ENCODE peak calls at places on chromosomes 2 and 18, in ten cellular contexts. D is tibial artery, I is cardiac muscle cell, S is heart left ventricle, N is bronchial epithelial cell, X is A549, Z is uterus, F is fibroblast of pulmonary artery, L is AG04449, G is heart right ventricle. V is an unnamed sample.

GRCh38 chr2:88854528-88854927 is 163.1 kb downstream of the RPIA start:
- DNase-seq in Z (no peak), L (no peak), N (no peak), X (no peak), D (no peak), F (no peak), G (no peak), S (no peak), I (no peak), V (no peak)

GRCh38 chr2:204576580-204576979 is 31.3 kb downstream of the PARD3B start:
- DNase-seq in F (no peak), N (no peak), Z (no peak), X (no peak), D (no peak), L (no peak), G (no peak), S (no peak), I (no peak), V (no peak)

GRCh38 chr2:942775-943460 is 7.7 kb upstream of the SNTG2 start:
- DNase-seq in S (no peak), F (no peak), L (no peak), N (no peak), I (no peak), Z (no peak), D (no peak), G (no peak), X (no peak), V (no peak)

GRCh38 chr2:230847883-230848388 is 16.8 kb upstream of the ITM2C start:
- DNase-seq in Z (peak), N (peak), I (peak), S (peak), X (peak), D (peak), L (peak), G (peak), F (peak), V (peak)

GRCh38 chr2:214492152-214492551 is 81.3 kb downstream of the VWC2L start:
- DNase-seq in F (no peak), S (no peak), G (no peak), X (no peak), L (no peak), N (no peak), I (no peak), Z (no peak), D (no peak), V (no peak)

GRCh38 chr2:231592636-231593145 is at the start of gene TEX44:
- DNase-seq in I (no peak), N (no peak), Z (no peak), F (no peak), L (no peak), D (no peak), G (no peak), X (no peak), S (peak), V (no peak)

GRCh38 chr2:149342509-149342908 is 12.1 kb downstream of the LYPD6 start:
- DNase-seq in S (no peak), X (no peak), Z (no peak), G (no peak), L (no peak), D (no peak), F (no peak), I (no peak), N (no peak), V (no peak)

GRCh38 chr18:8162797-8163196 is 446.4 kb upstream of the RAB12 start:
- DNase-seq in L (no peak), X (no peak), F (no peak), G (no peak), D (no peak), N (peak), I (peak), Z (no peak), S (no peak), V (no peak)

GRCh38 chr2:103401621-103402020 is 639.8 kb downstream of the TMEM182 start:
- DNase-seq in N (peak), X (no peak), G (peak), I (peak), L (no peak), D (no peak), S (no peak), F (peak), Z (no peak), V (peak)

GRCh38 chr2:190849774-190850173 is 30.8 kb upstream of the GLS start:
- DNase-seq in Z (no peak), X (no peak), I (no peak), G (no peak), L (no peak), S (no peak), D (no peak), F (peak), N (peak), V (peak)

DNA sequence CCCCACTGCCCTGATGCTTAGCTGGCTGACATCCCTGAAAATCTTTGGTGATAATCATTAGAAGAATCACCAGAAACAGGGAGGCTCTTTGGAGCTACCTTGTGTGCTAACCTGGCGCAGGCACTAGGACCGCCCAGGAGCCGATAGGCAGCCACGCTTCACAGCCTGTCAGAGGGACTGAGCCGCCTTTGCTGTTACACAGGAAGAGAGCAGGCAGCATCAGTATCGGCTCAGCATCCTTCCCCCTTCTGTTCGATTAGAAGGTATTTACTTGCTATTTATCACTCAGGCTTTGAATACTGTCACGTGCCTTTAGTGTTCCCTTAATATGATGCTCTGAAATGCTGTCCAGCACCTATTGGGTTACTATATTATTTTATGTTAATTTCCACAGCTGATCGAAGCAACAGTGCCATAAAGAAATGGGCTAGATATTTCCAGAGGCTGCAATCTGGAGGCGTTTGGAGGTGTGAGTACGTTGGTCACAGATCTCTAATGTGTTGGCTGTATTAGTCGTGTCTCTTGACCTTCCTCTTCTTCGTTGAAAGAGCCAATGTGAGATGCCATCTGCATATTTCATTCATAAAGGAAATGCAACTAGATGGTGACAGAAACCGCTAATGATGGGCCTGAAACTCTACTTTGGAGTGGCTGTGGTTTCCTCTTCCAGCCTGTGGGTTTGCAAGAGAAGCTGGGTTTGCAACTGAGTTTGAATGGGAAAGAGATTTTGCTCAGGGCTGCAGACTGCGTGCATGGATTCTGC is 110.4 kb upstream of the RAB27B start:
- DNase-seq in F (peak), S (no peak), Z (no peak), L (no peak), I (peak), D (no peak), N (no peak), G (no peak), X (no peak), V (peak)
- H3K4me3 ChIP-seq in F (peak), S (no peak), Z (no peak), L (peak), I (no peak), D (no peak), N (no peak), G (no peak), X (no peak), V (peak)

GRCh38 chr2:177239053-177239452 is 25.5 kb downstream of the NFE2L2 start:
- DNase-seq in X (no peak), G (no peak), Z (no peak), S (no peak), N (no peak), F (no peak), I (no peak), D (no peak), L (no peak), V (no peak)

GRCh38 chr2:177237932-177238331 is 25.3 kb downstream of the HNRNPA3 start:
- DNase-seq in S (no peak), F (no peak), G (no peak), L (no peak), X (no peak), I (no peak), N (no peak), D (no peak), Z (no peak), V (no peak)

GRCh38 chr2:177232098-177232704 is 19.6 kb downstream of the HNRNPA3 start:
- DNase-seq in I (no peak), Z (no peak), X (no peak), D (no peak), F (no peak), N (no peak), G (no peak), L (no peak), S (no peak), V (no peak)

GRCh38 chr2:177234267-177234666 is 21.7 kb downstream of the HNRNPA3 start:
- DNase-seq in N (no peak), G (no peak), L (no peak), X (no peak), I (no peak), S (no peak), D (no peak), Z (no peak), F (no peak), V (no peak)

GRCh38 chr2:177235855-177236437 is 23.4 kb downstream of the HNRNPA3 start:
- DNase-seq in I (peak), D (no peak), L (no peak), G (peak), N (no peak), S (no peak), F (no peak), Z (no peak), X (no peak), V (no peak)
- TF ChIP-seq CTCF in I (no peak), D (no peak), L (no peak), G (no peak), N (no peak), S (no peak), F (no peak), Z (no peak), X (no peak), V (no peak)

DNA sequence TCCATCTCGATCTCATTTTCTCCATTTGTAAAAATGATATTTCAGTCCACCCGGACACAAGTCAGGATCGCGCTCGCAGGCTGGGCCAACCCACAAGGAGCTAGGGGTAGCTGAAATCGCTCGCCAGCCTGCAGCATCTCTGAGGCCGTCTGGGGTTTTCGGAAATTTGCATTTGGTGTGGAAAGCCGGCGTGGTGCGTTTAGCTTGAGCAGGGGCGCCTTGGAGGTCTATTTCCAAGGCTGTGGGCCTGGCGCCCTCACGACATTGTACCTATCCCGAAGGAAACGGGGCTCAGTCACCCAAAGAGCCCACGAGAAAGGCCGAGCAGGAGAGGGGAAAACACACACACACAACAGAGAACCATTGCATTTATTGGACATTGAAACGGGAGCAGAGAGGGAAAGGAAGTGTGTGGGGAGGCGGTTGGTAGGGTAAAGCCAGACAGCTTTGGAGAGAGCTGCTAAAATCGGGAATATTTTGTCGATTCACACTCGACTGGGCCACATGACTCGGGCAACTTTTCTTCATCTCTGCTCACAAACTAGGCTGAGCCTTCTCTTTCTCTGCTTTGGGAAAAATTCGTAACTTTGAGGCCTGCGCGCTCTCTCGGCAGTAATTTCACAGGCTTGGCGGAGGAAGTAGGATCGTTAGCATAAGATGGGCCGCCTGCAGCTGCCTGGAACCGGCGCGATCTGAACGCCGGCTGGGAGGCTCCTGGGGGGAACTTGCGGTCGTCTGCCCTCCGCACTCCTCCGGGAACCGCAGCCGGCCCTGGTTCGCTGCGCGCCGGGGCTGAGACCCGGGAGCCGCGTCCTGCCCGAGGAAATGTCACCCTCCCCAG is 1.1 kb upstream of the HOXD8 start:
- DNase-seq in I (no peak), G (no peak), F (no peak), N (no peak), D (no peak), L (no peak), X (no peak), Z (peak), S (no peak), V (peak)
- H3K4me3 ChIP-seq in I (no peak), G (peak), F (no peak), N (no peak), D (peak), L (peak), X (no peak), Z (peak), S (no peak), V (peak)

GRCh38 chr18:73099759-73100158 is 232.0 kb upstream of the NETO1 start:
- DNase-seq in Z (no peak), X (no peak), G (no peak), D (no peak), N (no peak), F (no peak), I (no peak), L (no peak), S (no peak), V (no peak)

GRCh38 chr18:73101977-73102376 is 234.2 kb upstream of the NETO1 start:
- DNase-seq in G (no peak), D (no peak), F (no peak), N (peak), S (no peak), Z (no peak), L (no peak), I (no peak), X (no peak), V (peak)
- TF ChIP-seq CTCF in G (no peak), D (no peak), F (no peak), N (no peak), S (no peak), Z (no peak), L (no peak), I (no peak), X (no peak), V (no peak)

DNA sequence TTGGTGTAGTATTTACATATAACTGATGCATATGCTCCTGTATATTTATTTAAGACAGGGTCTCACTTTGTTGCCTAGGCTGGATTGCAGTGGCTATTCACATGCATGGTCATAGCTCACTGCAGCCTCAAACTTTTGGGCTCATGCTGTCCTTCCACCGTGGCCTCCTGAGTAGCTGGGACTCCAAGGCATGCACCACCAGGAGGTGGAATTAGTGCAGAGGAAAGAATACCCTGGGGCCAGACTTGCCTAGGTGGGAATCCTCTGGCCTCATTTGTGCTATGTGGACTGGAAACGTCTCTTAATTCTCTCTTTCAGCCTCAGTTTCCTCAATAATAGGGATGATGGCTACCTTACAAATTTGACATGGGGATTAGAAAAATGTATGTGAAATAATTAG is 2.3 kb downstream of the CEP192 start:
- DNase-seq in D (no peak), S (no peak), X (no peak), I (no peak), Z (no peak), N (no peak), G (no peak), L (no peak), F (no peak), V (no peak)
- H3K4me3 ChIP-seq in D (no peak), S (no peak), X (no peak), I (no peak), Z (no peak), N (no peak), G (no peak), L (no peak), F (no peak), V (no peak)

DNA sequence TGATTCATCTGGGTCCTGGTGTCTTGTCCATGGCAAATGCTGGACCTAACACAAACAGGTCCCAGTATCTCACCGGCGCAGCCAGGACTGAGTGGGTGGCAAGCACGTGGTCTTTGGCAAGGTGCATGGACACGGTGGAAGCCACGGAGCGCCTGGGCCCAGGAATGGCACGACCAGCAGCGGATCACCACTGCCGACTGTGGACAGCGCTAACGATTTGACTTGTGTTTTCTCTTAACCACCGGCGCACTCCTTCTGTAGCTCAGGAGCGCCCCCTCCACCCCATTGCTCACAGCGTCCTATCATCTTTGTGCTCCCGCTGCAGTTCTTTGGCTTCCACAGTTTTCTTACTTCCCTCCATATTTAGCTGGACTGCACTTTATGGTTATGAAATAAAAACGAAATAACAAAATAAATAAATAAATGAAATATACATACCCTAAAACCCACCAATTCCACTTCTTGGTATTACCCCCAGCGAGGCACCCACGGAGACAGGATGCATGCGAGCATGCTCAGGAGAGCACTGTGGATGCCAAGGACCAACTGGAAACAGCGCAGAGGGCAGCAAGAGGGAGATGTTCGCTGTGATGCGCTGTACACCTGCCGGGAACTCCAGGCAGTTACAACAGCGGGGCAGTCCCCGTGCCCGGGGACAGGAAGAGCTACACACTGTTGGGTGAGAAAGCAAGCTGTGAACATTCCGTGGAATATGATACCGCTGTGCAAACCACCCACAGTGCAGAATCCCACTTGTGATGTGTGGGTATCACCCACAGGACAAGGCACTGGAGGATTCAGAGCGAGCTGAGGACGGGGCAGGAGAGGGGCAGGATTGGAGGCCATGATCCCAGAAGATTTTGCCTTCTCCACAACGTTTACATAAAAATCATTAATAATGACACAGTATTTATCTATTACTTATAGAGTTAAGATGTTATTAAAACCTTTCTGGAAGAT is 7.0 kb upstream of the CIDEA start:
- DNase-seq in S (no peak), N (no peak), I (peak), X (peak), L (no peak), F (peak), Z (no peak), G (no peak), D (no peak), V (no peak)
- TF ChIP-seq CTCF in S (no peak), N (peak), I (peak), X (peak), L (peak), F (peak), Z (no peak), G (peak), D (no peak), V (peak)

GRCh38 chr2:61180686-61181085 is 18.7 kb downstream of the C2orf74 start:
- DNase-seq in L (no peak), X (no peak), Z (no peak), F (no peak), N (no peak), G (no peak), I (no peak), S (peak), D (no peak), V (no peak)
- H3K4me3 ChIP-seq in L (no peak), X (no peak), Z (no peak), F (no peak), N (no peak), G (peak), I (no peak), S (no peak), D (peak), V (no peak)

V was measured in astrocyte of the spinal cord.